ENCODE peak calls at places on chromosomes 3 and 15, in nine cellular contexts. P is cardiac muscle cell; Q is CD8-positive, alpha-beta T cell; H is stomach; O is cardiac fibroblast; M is GM12865; V is mucosa of descending colon; X is pancreas; K is AG10803. N is an unnamed sample.

GRCh38 chr3:106401666-106402319 is 533.0 kb upstream of the CBLB start:
- DNase-seq in P (peak; percentile 69), Q (no peak), H (no peak), O (peak; percentile 53), M (no peak), V (no peak), X (no peak), K (peak; percentile 33), N (peak; percentile 83)

GRCh38 chr3:159458010-159458409 is 530.6 kb upstream of the IL12A start:
- DNase-seq in P (peak; percentile 83), Q (no peak), H (no peak), O (peak; percentile 99), M (no peak), V (no peak), X (no peak), K (peak; percentile 96), N (peak; percentile 89)

GRCh38 chr15:80573614-80574013 is 121.5 kb upstream of the ABHD17C start:
- DNase-seq in P (no peak), Q (no peak), H (no peak), O (no peak), M (no peak), V (no peak), X (no peak), K (no peak), N (no peak)

GRCh38 chr3:112894258-112894657 is 47.6 kb upstream of the CD200R1L start:
- DNase-seq in P (no peak), Q (no peak), H (no peak), O (peak; percentile 38), M (no peak), V (no peak), X (no peak), K (peak; percentile 20), N (peak; percentile 22)

GRCh38 chr3:50204804-50205718 is at the start of gene SLC38A3:
- DNase-seq in P (no peak), Q (peak; percentile 28), H (peak; percentile 39), O (no peak), M (no peak), V (no peak), X (peak; percentile 83), K (no peak), N (no peak)

GRCh38 chr3:87186631-87187159 is 40.4 kb upstream of the CHMP2B start:
- DNase-seq in P (no peak), Q (no peak), H (no peak), O (no peak), M (no peak), V (no peak), X (no peak), K (no peak), N (no peak)

GRCh38 chr3:187983484-187984124 is 170.4 kb upstream of the LPP start:
- DNase-seq in P (no peak), Q (no peak), H (no peak), O (no peak), M (no peak), V (no peak), X (no peak), K (peak; percentile 39), N (no peak)

GRCh38 chr3:146469206-146470017 is at the start of gene PLSCR2:
- DNase-seq in P (peak; percentile 42), Q (peak; percentile 78), H (peak; percentile 84), O (peak; percentile 24), M (peak; percentile 64), V (peak; percentile 87), X (peak; percentile 91), K (no peak), N (no peak)

GRCh38 chr3:50388021-50388719 is 28.8 kb upstream of the TMEM115 start:
- DNase-seq in P (no peak), Q (no peak), H (no peak), O (no peak), M (peak; percentile 16), V (no peak), X (peak; percentile 72), K (no peak), N (no peak)

GRCh38 chr3:56915969-56916586 is 114.3 kb upstream of the ARHGEF3 start:
- DNase-seq in P (no peak), Q (peak; percentile 79), H (peak; percentile 37), O (no peak), M (peak; percentile 79), V (peak; percentile 69), X (no peak), K (no peak), N (no peak)

GRCh38 chr15:89299896-89300295 is 34.7 kb downstream of the POLG start:
- DNase-seq in P (peak; percentile 65), Q (no peak), H (no peak), O (peak; percentile 61), M (no peak), V (no peak), X (no peak), K (peak; percentile 47), N (peak; percentile 67)
- TF ChIP-seq CTCF in P (peak; percentile 39), Q (no peak), H (no peak), O (peak; percentile 22), M (no peak), V (no peak), X (no peak), K (peak; percentile 51), N (peak; percentile 40)

DNA sequence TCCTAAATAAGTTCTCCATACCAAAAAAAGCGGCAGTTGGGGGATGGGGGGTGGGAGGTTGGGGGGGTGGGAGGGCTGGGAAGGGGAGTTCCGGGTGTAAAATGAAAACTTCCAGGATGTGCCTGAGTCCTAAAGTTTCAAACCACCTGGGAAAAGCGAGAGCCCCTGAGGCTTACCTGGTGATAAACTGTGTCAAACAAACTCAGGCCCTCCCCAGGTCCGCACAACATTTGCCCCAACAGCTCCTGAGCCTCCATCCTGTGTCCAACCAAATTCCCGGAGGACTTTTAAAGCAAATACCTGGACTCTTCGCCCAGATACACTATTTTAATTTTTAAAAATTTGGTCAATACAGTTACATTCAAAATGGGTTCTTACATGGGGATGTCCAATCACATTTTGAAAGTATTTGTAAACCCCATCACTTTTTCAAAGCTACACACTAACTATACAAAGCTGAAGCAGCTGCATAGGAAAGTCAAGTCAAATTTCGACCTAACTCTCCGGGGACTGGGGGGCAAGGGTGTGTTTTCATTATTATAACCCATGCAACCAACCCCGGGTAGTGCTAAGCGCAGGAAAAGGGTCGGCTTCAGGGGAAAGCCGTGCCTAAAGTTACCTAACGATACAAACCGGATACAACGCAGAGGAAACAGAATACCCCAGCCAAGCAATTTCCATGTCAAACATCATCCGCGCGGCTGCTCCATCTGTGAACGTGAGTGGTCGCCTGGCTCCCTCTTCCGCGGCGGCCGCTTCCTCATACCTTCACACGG is 680 bp upstream of the FOXB1 start:
- DNase-seq in P (no peak), Q (no peak), H (no peak), O (no peak), M (no peak), V (no peak), X (no peak), K (no peak), N (no peak)
- H3K4me3 ChIP-seq in P (peak overlapping the region; percentile 40), Q (peak overlapping the region; percentile 48), H (no peak overlapping the region), O (no peak overlapping the region), M (no peak overlapping the region), V (no peak overlapping the region), X (no peak overlapping the region), K (no peak overlapping the region), N (no peak overlapping the region)

GRCh38 chr3:4786431-4786830 is 192.8 kb upstream of the BHLHE40 start:
- DNase-seq in P (no peak), Q (no peak), H (no peak), O (peak; percentile 16), M (no peak), V (no peak), X (no peak), K (no peak), N (no peak)
- TF ChIP-seq CTCF in P (no peak), Q (no peak), H (no peak), O (no peak), M (no peak), V (no peak), X (no peak), K (no peak), N (no peak)

DNA sequence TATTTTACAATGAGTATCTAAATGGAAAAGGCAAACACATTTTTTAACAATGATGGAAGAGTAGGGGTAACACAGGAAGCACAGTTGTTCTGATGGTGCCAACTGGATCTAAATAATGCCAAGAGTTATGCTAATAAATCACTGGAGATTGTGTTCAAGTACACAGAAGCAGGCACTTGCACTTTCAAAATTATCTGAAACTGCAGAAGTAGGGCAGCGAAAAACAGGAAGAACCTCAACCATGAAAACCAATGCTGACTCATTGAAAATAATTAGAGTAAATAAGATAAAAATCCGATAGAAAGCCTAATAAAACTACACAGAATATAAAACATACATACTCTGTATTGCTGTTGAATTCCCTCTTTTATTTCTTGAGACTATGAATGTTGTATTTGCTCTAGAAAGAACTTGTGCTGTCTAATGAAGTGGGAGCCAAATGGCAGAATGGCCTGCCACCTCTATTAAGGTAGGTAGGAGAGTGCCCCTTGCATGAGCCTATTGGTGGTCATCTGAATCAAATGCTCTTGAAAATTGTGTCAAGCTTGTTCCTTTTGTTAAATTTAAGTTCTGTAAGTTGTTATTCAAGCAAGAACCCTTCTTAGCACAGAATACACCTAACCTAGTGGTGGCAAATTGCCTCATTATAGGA is 93.7 kb downstream of the ABI3BP start:
- DNase-seq in P (peak; percentile 32), Q (no peak), H (no peak), O (peak; percentile 35), M (peak; percentile 61), V (no peak), X (no peak), K (no peak), N (peak; percentile 54)
- H3K4me3 ChIP-seq in P (no peak overlapping the region), Q (no peak overlapping the region), H (no peak overlapping the region), O (no peak overlapping the region), M (no peak overlapping the region), V (no peak overlapping the region), X (no peak overlapping the region), K (no peak overlapping the region), N (no peak overlapping the region)

N was measured in fibroblast of the aortic adventitia.